ENCODE peak calls at places on chromosomes 1 and 21, in six cellular contexts. C is tibial nerve, Y is pons, G is type B pancreatic cell, N is MCF 10A, O is left cardiac atrium. U is an unnamed sample.
A peak's percentile ranks its signal among the peaks of the same experiment; 100 is the strongest.

GRCh38 chr1:6373961-6374720 is 19.4 kb downstream of the ACOT7 start:
- DNase-seq in C (no peak), Y (no peak), G (no peak), N (peak; percentile 63), O (no peak), U (no peak)

GRCh38 chr1:221644176-221644510 is 97.7 kb downstream of the DUSP10 start:
- DNase-seq in C (no peak), Y (no peak), G (no peak), N (no peak), O (no peak), U (no peak)

GRCh38 chr1:180925471-180926051 is 12.9 kb downstream of the KIAA1614 start:
- DNase-seq in C (no peak), Y (peak; percentile 88), G (no peak), N (no peak), O (no peak), U (no peak)

GRCh38 chr21:26776320-26777021 is 68.7 kb downstream of the ADAMTS1 start:
- DNase-seq in C (no peak), Y (no peak), G (no peak), N (peak; percentile 43), O (no peak), U (no peak)

GRCh38 chr21:14383596-14384210 is 757 bp upstream of the HSPA13 start:
- DNase-seq in C (no peak), Y (peak; percentile 70), G (no peak), N (no peak), O (peak; percentile 59), U (no peak)

GRCh38 chr1:222098382-222098781 is 356.5 kb upstream of the DUSP10 start:
- DNase-seq in C (no peak), Y (no peak), G (no peak), N (no peak), O (no peak), U (no peak)

GRCh38 chr1:62396871-62397270 is 40.0 kb upstream of the USP1 start:
- DNase-seq in C (no peak), Y (no peak), G (no peak), N (no peak), O (no peak), U (no peak)

GRCh38 chr1:145884675-145885074 is 991 bp downstream of the ANKRD35 start:
- DNase-seq in C (no peak), Y (no peak), G (no peak), N (no peak), O (no peak), U (no peak)

GRCh38 chr1:89942825-89943658 is 51.9 kb upstream of the ZNF326 start:
- DNase-seq in C (no peak), Y (peak; percentile 74), G (no peak), N (peak; percentile 84), O (no peak), U (no peak)

GRCh38 chr1:27603320-27603961 is 503 bp downstream of the AHDC1 start:
- DNase-seq in C (no peak), Y (peak; percentile 71), G (no peak), N (peak; percentile 26), O (peak; percentile 57), U (no peak)

GRCh38 chr1:31579374-31579773 is 3.1 kb downstream of the TINAGL1 start:
- DNase-seq in C (no peak), Y (no peak), G (no peak), N (no peak), O (peak; percentile 65), U (no peak)

GRCh38 chr1:46532498-46533178 is 18.8 kb downstream of the KNCN start:
- DNase-seq in C (peak; percentile 56), Y (peak; percentile 14), G (peak; percentile 82), N (no peak), O (peak; percentile 73), U (no peak)

GRCh38 chr1:113662097-113662496 is 97.2 kb downstream of the PHTF1 start:
- DNase-seq in C (no peak), Y (no peak), G (no peak), N (no peak), O (no peak), U (no peak)

GRCh38 chr21:46191686-46192575 is 7.7 kb upstream of the SPATC1L start:
- DNase-seq in C (no peak), Y (no peak), G (peak; percentile 59), N (no peak), O (peak; percentile 18), U (no peak)

GRCh38 chr1:238647877-238648276 is 738.5 kb upstream of the CHRM3 start:
- DNase-seq in C (no peak), Y (no peak), G (no peak), N (peak; percentile 95), O (no peak), U (no peak)

GRCh38 chr1:243885806-243886205 is 35.8 kb upstream of the AKT3 start:
- DNase-seq in C (no peak), Y (no peak), G (no peak), N (no peak), O (no peak), U (no peak)

GRCh38 chr1:16921391-16922185 is at the start of gene CROCC:
- DNase-seq in C (no peak), Y (no peak), G (no peak), N (no peak), O (peak; percentile 54), U (no peak)

GRCh38 chr1:19438552-19439196 is 46.7 kb downstream of the CAPZB start:
- DNase-seq in C (no peak), Y (no peak), G (no peak), N (peak; percentile 11), O (no peak), U (no peak)

GRCh38 chr1:233607252-233608119 is 6.4 kb upstream of the KCNK1 start:
- DNase-seq in C (no peak), Y (no peak), G (no peak), N (peak; percentile 51), O (no peak), U (no peak)

GRCh38 chr1:175503538-175503937 is 239.9 kb downstream of the TNR start:
- DNase-seq in C (no peak), Y (no peak), G (no peak), N (no peak), O (no peak), U (no peak)

GRCh38 chr1:182718311-182718710 is 33.9 kb upstream of the RGS8 start:
- DNase-seq in C (no peak), Y (no peak), G (no peak), N (no peak), O (no peak), U (no peak)

U was measured in vagina.